ENCODE peak calls at places on chromosomes 7 and 10, in nine cellular contexts. F is mammary epithelial cell; H is CD8-positive, alpha-beta T cell; X is upper lobe of left lung; K is mesendoderm; G is AG10803; C is AG04449; S is transverse colon; O is adipocyte. R is an unnamed sample.

GRCh38 chr7:17523813-17524741 is 225.6 kb downstream of the AHR start:
- DNase-seq in S (peak), H (no peak), X (no peak), O (peak), C (no peak), K (no peak), F (peak), G (peak), R (no peak)

GRCh38 chr7:68206946-68207485 is 1210.4 kb downstream of the TYW1 start:
- DNase-seq in O (no peak), G (no peak), K (no peak), C (no peak), S (no peak), F (no peak), X (peak), H (no peak), R (no peak)

GRCh38 chr7:135260930-135261721 is 27.5 kb downstream of the STRA8 start:
- DNase-seq in G (peak), X (no peak), K (peak), F (no peak), H (no peak), S (no peak), O (peak), C (no peak), R (no peak)

GRCh38 chr10:50567384-50567783 is 56.4 kb downstream of the SGMS1 start:
- DNase-seq in F (no peak), O (no peak), C (no peak), G (no peak), K (no peak), X (no peak), S (no peak), H (no peak), R (no peak)

GRCh38 chr7:155358066-155358947 is 60.6 kb downstream of the INSIG1 start:
- DNase-seq in C (no peak), X (no peak), S (no peak), F (no peak), G (no peak), K (peak), H (no peak), O (no peak), R (no peak)

GRCh38 chr10:810351-810846 is 120.9 kb upstream of the DIP2C start:
- DNase-seq in K (peak), O (peak), H (no peak), S (no peak), X (no peak), G (peak), C (no peak), F (no peak), R (no peak)

GRCh38 chr7:97104719-97105129 is 12.8 kb upstream of the SDHAF3 start:
- DNase-seq in O (peak), S (peak), X (no peak), C (no peak), F (peak), G (peak), K (peak), H (peak), R (no peak)

GRCh38 chr10:17910144-17910789 is 41.5 kb upstream of the SLC39A12 start:
- DNase-seq in X (no peak), K (peak), S (peak), O (peak), C (peak), F (peak), G (peak), H (no peak), R (no peak)

GRCh38 chr10:60099998-60100747 is 193.8 kb upstream of the CCDC6 start:
- DNase-seq in G (peak), X (no peak), F (peak), K (peak), C (no peak), O (peak), H (no peak), S (no peak), R (no peak)

GRCh38 chr7:6446977-6447588 is 671 bp downstream of the DAGLB start:
- DNase-seq in K (peak), S (peak), C (peak), X (no peak), F (peak), G (peak), O (peak), H (no peak), R (no peak)

GRCh38 chr10:125627646-125628045 is 55.3 kb downstream of the TEX36 start:
- DNase-seq in K (peak), S (no peak), G (no peak), F (no peak), X (no peak), H (no peak), O (no peak), C (no peak), R (no peak)

GRCh38 chr10:24957624-24958435 is 5.4 kb upstream of the PRTFDC1 start:
- DNase-seq in K (no peak), O (peak), G (peak), C (peak), H (no peak), S (no peak), X (no peak), F (peak), R (no peak)

GRCh38 chr7:104548861-104549260 is 220.5 kb downstream of the LHFPL3 start:
- DNase-seq in F (no peak), X (no peak), O (no peak), S (no peak), K (peak), G (no peak), H (no peak), C (no peak), R (no peak)

GRCh38 chr10:129841590-129841989 is 122.5 kb downstream of the EBF3 start:
- DNase-seq in S (no peak), G (no peak), F (no peak), C (no peak), X (no peak), O (no peak), K (no peak), H (no peak), R (no peak)

GRCh38 chr7:41996381-41997035 is 240.5 kb downstream of the GLI3 start:
- DNase-seq in S (no peak), F (peak), G (peak), O (peak), X (no peak), C (peak), H (no peak), K (no peak), R (no peak)

GRCh38 chr10:64863836-64864235 is 1342.6 kb downstream of the REEP3 start:
- DNase-seq in C (no peak), S (no peak), X (no peak), G (no peak), F (no peak), K (peak), H (no peak), O (no peak), R (no peak)

GRCh38 chr7:28168393-28169158 is 12.0 kb downstream of the JAZF1 start:
- DNase-seq in K (no peak), S (no peak), X (no peak), O (no peak), C (no peak), F (no peak), G (no peak), H (no peak), R (no peak)

GRCh38 chr7:104005197-104005596 is 15.7 kb upstream of the RELN start:
- DNase-seq in S (no peak), G (no peak), F (no peak), O (no peak), K (no peak), X (no peak), C (no peak), H (no peak), R (no peak)

GRCh38 chr10:2488606-2489005 is 578.7 kb upstream of the PFKP start:
- DNase-seq in G (no peak), S (no peak), K (no peak), H (no peak), X (no peak), F (no peak), C (no peak), O (no peak), R (no peak)

GRCh38 chr10:71378341-71379117 is 18.2 kb upstream of the CDH23 start:
- DNase-seq in F (no peak), K (no peak), C (no peak), G (no peak), O (no peak), X (no peak), H (no peak), S (no peak), R (no peak)

GRCh38 chr7:137967143-137968018 is 34.5 kb downstream of the CREB3L2 start:
- DNase-seq in F (no peak), G (peak), C (no peak), S (no peak), O (no peak), X (no peak), K (peak), H (no peak), R (no peak)

GRCh38 chr7:50356212-50356944 is 51.9 kb downstream of the IKZF1 start:
- DNase-seq in F (no peak), C (no peak), G (no peak), O (no peak), S (no peak), X (no peak), H (no peak), K (no peak), R (no peak)

GRCh38 chr10:3102721-3103410 is 35.5 kb downstream of the PFKP start:
- DNase-seq in H (no peak), O (no peak), K (no peak), S (peak), C (no peak), F (no peak), X (no peak), G (peak), R (no peak)

GRCh38 chr7:118855290-118855689 is 630.8 kb downstream of the ANKRD7 start:
- DNase-seq in G (no peak), S (no peak), C (no peak), K (peak), F (no peak), X (no peak), H (no peak), O (no peak), R (no peak)

GRCh38 chr10:76885815-76886214 is 751.8 kb downstream of the KCNMA1 start:
- DNase-seq in O (no peak), H (no peak), X (no peak), K (no peak), F (no peak), C (no peak), G (peak), S (no peak), R (no peak)

GRCh38 chr7:37234928-37235327 is 213.7 kb downstream of the ELMO1 start:
- DNase-seq in G (no peak), K (peak), S (no peak), C (no peak), O (peak), X (no peak), H (no peak), F (peak), R (no peak)

GRCh38 chr7:112302566-112302965 is 96.1 kb downstream of the ZNF277 start:
- DNase-seq in X (no peak), G (no peak), C (no peak), O (no peak), H (no peak), K (no peak), F (no peak), S (no peak), R (no peak)

GRCh38 chr10:96176985-96177384 is 46.9 kb downstream of the ZNF518A start:
- DNase-seq in X (no peak), O (no peak), H (no peak), G (no peak), K (no peak), C (no peak), S (no peak), F (no peak), R (no peak)

GRCh38 chr10:35635576-35635975 is 6.5 kb downstream of the FZD8 start:
- DNase-seq in K (peak), O (peak), G (peak), F (peak), C (no peak), S (peak), H (no peak), X (no peak), R (peak)

GRCh38 chr10:128215733-128216132 is 89.5 kb upstream of the MKI67 start:
- DNase-seq in S (no peak), C (no peak), X (no peak), K (no peak), O (no peak), F (no peak), H (no peak), G (no peak), R (no peak)

GRCh38 chr7:97043281-97043680 is 18.6 kb upstream of the DLX5 start:
- DNase-seq in K (peak), S (no peak), O (no peak), F (peak), C (peak), X (no peak), H (no peak), G (peak), R (no peak)

DNA sequence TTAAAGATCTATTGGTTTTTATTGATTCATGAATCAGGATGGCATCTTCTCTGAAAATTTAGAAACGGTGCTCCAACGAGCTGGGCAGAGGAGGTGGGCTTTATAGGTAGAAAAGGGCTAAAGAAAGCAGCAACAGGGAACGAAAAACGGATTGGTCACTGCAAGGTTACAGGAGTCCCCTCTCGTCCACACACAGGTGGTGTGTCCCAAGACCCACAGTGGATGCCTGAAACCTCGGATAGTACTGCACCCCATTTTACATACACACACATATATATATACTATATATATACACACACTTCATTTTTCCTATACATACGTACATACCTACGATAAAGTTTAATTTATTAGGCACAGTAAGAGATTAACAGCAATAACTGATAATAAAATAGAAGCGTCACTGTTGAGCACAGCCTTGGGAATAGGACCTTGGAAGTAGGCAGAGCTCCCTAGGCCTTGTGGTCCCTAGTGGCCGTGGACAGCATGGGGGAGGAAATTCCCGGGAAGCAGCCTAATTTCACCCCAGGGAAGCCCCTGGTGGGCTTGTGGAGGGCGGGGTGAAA is 737 bp upstream of the NUB1 start:
- DNase-seq in K (no peak), H (no peak), G (no peak), X (no peak), F (no peak), S (no peak), O (no peak), C (no peak), R (no peak)
- H3K4me3 ChIP-seq in K (no peak), H (peak), G (peak), X (peak), F (peak), S (peak), O (peak), C (peak), R (no peak)

GRCh38 chr7:21304836-21305235 is 123.0 kb upstream of the SP4 start:
- DNase-seq in K (no peak), F (no peak), S (no peak), X (no peak), G (no peak), H (no peak), C (no peak), O (peak), R (no peak)
- H3K4me3 ChIP-seq in K (no peak), F (no peak), S (no peak), X (no peak), G (no peak), H (no peak), C (no peak), O (no peak), R (no peak)

GRCh38 chr7:44634839-44635591 is 28.6 kb downstream of the OGDH start:
- DNase-seq in G (no peak), K (no peak), O (no peak), C (no peak), S (peak), H (no peak), F (no peak), X (peak), R (no peak)

GRCh38 chr7:44634187-44634838 is 27.9 kb downstream of the OGDH start:
- DNase-seq in O (no peak), S (peak), H (no peak), F (no peak), X (no peak), K (no peak), G (no peak), C (no peak), R (no peak)

GRCh38 chr7:44632196-44632595 is 25.8 kb downstream of the OGDH start:
- DNase-seq in K (no peak), F (no peak), G (no peak), S (no peak), X (no peak), C (no peak), H (no peak), O (no peak), R (no peak)

GRCh38 chr7:44631458-44632115 is 25.2 kb downstream of the OGDH start:
- DNase-seq in C (no peak), S (no peak), H (no peak), K (no peak), G (no peak), F (no peak), X (no peak), O (no peak), R (no peak)

GRCh38 chr7:44633254-44634186 is 27.1 kb downstream of the OGDH start:
- DNase-seq in F (peak), K (no peak), O (peak), S (peak), H (no peak), X (no peak), C (peak), G (peak), R (peak)
- H3K4me3 ChIP-seq in F (no peak), K (no peak), O (peak), S (no peak), H (no peak), X (no peak), C (no peak), G (no peak), R (no peak)

DNA sequence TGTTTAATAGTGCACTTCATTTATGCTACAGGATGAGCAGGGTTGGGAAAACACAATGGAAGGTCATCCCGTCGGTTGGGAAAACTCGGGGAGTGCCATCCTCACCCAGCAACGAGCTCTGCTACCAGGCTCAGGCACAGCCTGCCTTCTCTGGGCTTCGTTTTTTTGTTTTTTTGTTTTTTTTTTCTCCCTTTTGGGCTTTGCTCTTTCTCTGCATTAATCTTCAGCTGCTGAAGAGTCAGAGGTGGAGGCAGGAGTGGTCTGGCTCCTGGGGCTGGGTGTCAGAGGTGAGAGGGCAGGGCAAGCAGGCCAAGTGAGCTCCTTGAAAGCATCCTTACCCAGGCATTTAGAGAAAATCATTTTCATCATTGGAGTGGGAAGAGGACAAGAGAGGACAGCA is 11.5 kb downstream of the ZNF3 start:
- DNase-seq in S (no peak), C (no peak), O (no peak), F (no peak), G (no peak), X (no peak), K (no peak), H (no peak), R (no peak)
- H3K4me3 ChIP-seq in S (no peak), C (no peak), O (peak), F (no peak), G (no peak), X (no peak), K (peak), H (no peak), R (no peak)

GRCh38 chr7:55178863-55179773 is 160.3 kb downstream of the EGFR start:
- DNase-seq in O (no peak), H (no peak), S (no peak), X (no peak), C (no peak), F (no peak), K (no peak), G (no peak), R (no peak)

GRCh38 chr7:55180821-55181542 is 162.2 kb downstream of the EGFR start:
- DNase-seq in K (no peak), O (no peak), X (no peak), S (peak), F (no peak), C (no peak), G (no peak), H (no peak), R (no peak)

GRCh38 chr7:55183897-55184296 is 165.1 kb downstream of the EGFR start:
- DNase-seq in O (no peak), C (no peak), G (no peak), F (no peak), S (no peak), K (no peak), H (no peak), X (no peak), R (no peak)

GRCh38 chr7:55179897-55180682 is 161.3 kb downstream of the EGFR start:
- DNase-seq in X (no peak), O (no peak), S (no peak), G (no peak), C (no peak), F (no peak), H (no peak), K (no peak), R (no peak)

GRCh38 chr7:55181774-55182173 is 163.0 kb downstream of the EGFR start:
- DNase-seq in F (no peak), O (no peak), H (no peak), S (no peak), K (no peak), C (no peak), G (no peak), X (no peak), R (no peak)
- H3K4me3 ChIP-seq in F (no peak), O (no peak), H (no peak), S (no peak), K (no peak), C (no peak), G (no peak), X (no peak), R (no peak)

GRCh38 chr10:88066319-88066718 is 202.9 kb downstream of the PTEN start:
- DNase-seq in G (no peak), O (no peak), K (no peak), S (no peak), C (no peak), X (no peak), H (no peak), F (no peak), R (no peak)
- H3K4me3 ChIP-seq in G (no peak), O (no peak), K (no peak), S (no peak), C (no peak), X (no peak), H (no peak), F (no peak), R (no peak)

GRCh38 chr7:149459201-149459539 is 1.7 kb downstream of the ZNF777 start:
- DNase-seq in S (no peak), O (peak), X (no peak), K (no peak), G (no peak), H (no peak), F (no peak), C (no peak), R (no peak)
- H3K4me3 ChIP-seq in S (peak), O (peak), X (peak), K (no peak), G (peak), H (peak), F (peak), C (peak), R (peak)

DNA sequence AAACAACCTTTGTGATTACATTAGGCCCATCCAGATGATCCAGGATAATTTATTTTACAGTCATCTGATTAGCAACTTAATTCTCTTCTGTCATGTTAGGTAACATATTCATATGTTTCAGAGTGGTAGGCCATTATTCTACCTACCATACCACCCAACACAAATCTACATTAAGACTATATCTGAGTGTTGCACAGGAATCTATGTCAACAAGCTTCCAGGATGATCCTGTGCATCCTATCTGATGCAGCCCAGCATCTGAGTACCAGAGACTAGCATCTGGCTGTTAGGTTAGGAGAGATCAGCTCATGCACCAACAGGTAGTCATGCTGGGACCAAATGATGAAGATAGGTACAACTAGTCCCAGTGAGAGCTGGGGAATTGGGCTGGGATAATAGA is 1.3 kb upstream of the DDX56 start:
- DNase-seq in C (no peak), F (no peak), K (no peak), H (no peak), G (no peak), S (no peak), O (no peak), X (no peak), R (no peak)
- H3K4me3 ChIP-seq in C (no peak), F (no peak), K (no peak), H (no peak), G (peak), S (no peak), O (peak), X (no peak), R (no peak)

GRCh38 chr10:29634764-29635625 is at the start of gene SVIL:
- DNase-seq in G (peak), F (peak), K (peak), X (no peak), C (no peak), S (peak), O (peak), H (no peak), R (no peak)
- H3K4me3 ChIP-seq in G (no peak), F (peak), K (no peak), X (no peak), C (no peak), S (peak), O (peak), H (no peak), R (no peak)